ENCODE peak calls at places on chromosomes 3 and 15, in five cellular contexts. One of them, this sample, is unnamed.

GRCh38 chr15:48143856-48144255 is 23.1 kb downstream of the SLC24A5 start:
- DNase-seq in spleen: no peak
- DNase-seq in RWPE2: no peak
- DNase-seq in transverse colon: no peak
- DNase-seq in breast epithelium: no peak
- DNase-seq in this sample: no peak

GRCh38 chr3:48236531-48236930 is 4.4 kb upstream of the ZNF589 start:
- DNase-seq in breast epithelium: no peak
- DNase-seq in transverse colon: no peak
- DNase-seq in spleen: peak; percentile 16
- DNase-seq in RWPE2: no peak
- DNase-seq in this sample: no peak

GRCh38 chr3:10581716-10582115 is 76.3 kb upstream of the ATP2B2 start:
- DNase-seq in transverse colon: no peak
- DNase-seq in spleen: no peak
- DNase-seq in RWPE2: no peak
- DNase-seq in breast epithelium: no peak
- DNase-seq in this sample: no peak

GRCh38 chr3:30286007-30286669 is 320.3 kb upstream of the TGFBR2 start:
- DNase-seq in transverse colon: peak; percentile 51
- DNase-seq in RWPE2: peak; percentile 78
- DNase-seq in breast epithelium: peak; percentile 28
- DNase-seq in spleen: no peak
- DNase-seq in this sample: peak; percentile 41

GRCh38 chr3:127448671-127449070 is 141.9 kb downstream of the TPRA1 start:
- DNase-seq in breast epithelium: no peak
- DNase-seq in transverse colon: no peak
- DNase-seq in spleen: peak; percentile 18
- DNase-seq in RWPE2: peak; percentile 9
- DNase-seq in this sample: no peak

GRCh38 chr3:119652306-119653033 is 7.9 kb downstream of the POPDC2 start:
- DNase-seq in transverse colon: no peak
- DNase-seq in spleen: no peak
- DNase-seq in breast epithelium: no peak
- DNase-seq in RWPE2: no peak
- DNase-seq in this sample: no peak

GRCh38 chr3:14448063-14448462 is 45.7 kb downstream of the SLC6A6 start:
- DNase-seq in RWPE2: no peak
- DNase-seq in transverse colon: no peak
- DNase-seq in spleen: no peak
- DNase-seq in breast epithelium: no peak
- DNase-seq in this sample: no peak

GRCh38 chr3:123123716-123124616 is 57.1 kb downstream of the PDIA5 start:
- DNase-seq in breast epithelium: no peak
- DNase-seq in RWPE2: no peak
- DNase-seq in transverse colon: no peak
- DNase-seq in spleen: peak; percentile 62
- DNase-seq in this sample: no peak

GRCh38 chr15:87154771-87155170 is 1075.1 kb downstream of the AGBL1 start:
- DNase-seq in RWPE2: no peak
- DNase-seq in breast epithelium: no peak
- DNase-seq in transverse colon: no peak
- DNase-seq in spleen: no peak
- DNase-seq in this sample: no peak

GRCh38 chr3:40908612-40909011 is 290.7 kb upstream of the CTNNB1 start:
- DNase-seq in transverse colon: no peak
- DNase-seq in RWPE2: no peak
- DNase-seq in breast epithelium: no peak
- DNase-seq in spleen: no peak
- DNase-seq in this sample: no peak

GRCh38 chr3:71585126-71585525 is 1.6 kb upstream of the FOXP1 start:
- DNase-seq in transverse colon: no peak
- DNase-seq in RWPE2: no peak
- DNase-seq in spleen: no peak
- DNase-seq in breast epithelium: no peak
- DNase-seq in this sample: no peak

GRCh38 chr15:61401903-61402698 is 173.0 kb upstream of the RORA start:
- DNase-seq in spleen: no peak
- DNase-seq in breast epithelium: no peak
- DNase-seq in RWPE2: no peak
- DNase-seq in transverse colon: no peak
- DNase-seq in this sample: no peak

GRCh38 chr15:71701808-71702207 is 108.5 kb upstream of the NR2E3 start:
- DNase-seq in transverse colon: no peak
- DNase-seq in spleen: no peak
- DNase-seq in RWPE2: no peak
- DNase-seq in breast epithelium: peak; percentile 5
- DNase-seq in this sample: no peak

GRCh38 chr15:71697999-71698398 is 112.4 kb upstream of the NR2E3 start:
- DNase-seq in RWPE2: no peak
- DNase-seq in transverse colon: no peak
- DNase-seq in breast epithelium: no peak
- DNase-seq in spleen: no peak
- DNase-seq in this sample: no peak

GRCh38 chr15:71699977-71700376 is 110.4 kb upstream of the NR2E3 start:
- DNase-seq in transverse colon: no peak
- DNase-seq in RWPE2: no peak
- DNase-seq in breast epithelium: no peak
- DNase-seq in spleen: no peak
- DNase-seq in this sample: no peak

GRCh38 chr15:71698752-71699151 is 111.6 kb upstream of the NR2E3 start:
- DNase-seq in transverse colon: no peak
- DNase-seq in breast epithelium: no peak
- DNase-seq in spleen: no peak
- DNase-seq in RWPE2: no peak
- DNase-seq in this sample: no peak

GRCh38 chr15:71697236-71697635 is 113.1 kb upstream of the NR2E3 start:
- DNase-seq in transverse colon: no peak
- DNase-seq in spleen: no peak
- DNase-seq in breast epithelium: peak; percentile 11
- DNase-seq in RWPE2: no peak
- DNase-seq in this sample: no peak
- H3K27ac ChIP-seq in transverse colon: no peak overlapping the region
- H3K27ac ChIP-seq in spleen: no peak overlapping the region
- H3K27ac ChIP-seq in breast epithelium: no peak overlapping the region
- H3K27ac ChIP-seq in RWPE2: no peak overlapping the region
- H3K27ac ChIP-seq in this sample: no peak overlapping the region

DNA sequence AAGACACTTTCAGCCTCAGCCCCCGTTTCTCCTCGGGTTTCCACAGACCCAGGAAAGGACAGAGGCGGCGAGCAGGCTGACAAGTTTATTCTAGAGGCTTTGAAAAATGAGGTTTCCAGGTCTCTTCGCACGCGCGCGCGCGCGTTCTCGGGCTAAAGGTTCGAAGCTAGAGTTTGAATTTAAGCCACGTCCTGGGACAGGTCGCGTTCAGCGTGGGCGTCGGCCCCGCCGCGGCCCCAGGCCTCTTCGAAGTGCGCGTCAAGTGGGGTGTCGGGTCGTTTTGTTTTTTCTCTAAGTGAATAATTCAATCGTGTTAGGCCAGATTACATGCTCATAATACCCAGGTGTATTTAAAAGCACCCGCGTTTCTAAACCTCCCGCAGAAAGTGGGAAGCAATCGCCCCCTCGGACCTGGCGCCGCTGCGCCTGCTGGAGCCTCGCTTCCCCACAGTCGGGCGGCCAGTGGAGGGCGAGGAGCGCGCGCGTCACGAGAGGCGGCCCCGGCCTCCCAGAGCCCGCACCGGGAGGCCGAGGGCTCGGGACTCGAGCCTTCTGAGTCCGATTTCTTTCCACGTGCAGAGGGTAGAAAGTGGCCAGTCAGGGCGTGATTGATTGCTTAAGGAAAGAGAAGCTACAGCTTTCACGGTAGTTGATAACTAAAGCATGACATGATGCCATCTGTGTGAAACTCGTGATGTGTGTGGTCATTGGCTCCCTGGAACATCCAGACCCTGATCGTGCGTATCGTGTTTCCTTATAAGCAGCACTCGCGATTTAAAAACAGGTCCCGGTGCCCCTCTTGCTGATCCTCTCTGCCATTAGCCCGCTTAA is 15.8 kb upstream of the SOX2 start:
- DNase-seq in RWPE2: no peak
- DNase-seq in transverse colon: no peak
- DNase-seq in breast epithelium: no peak
- DNase-seq in spleen: no peak
- DNase-seq in this sample: peak; percentile 51
- H3K4me1 ChIP-seq in RWPE2: peaks cover 4% of the 10 kb centered on the region
- H3K4me1 ChIP-seq in transverse colon: peaks cover 12% of the 10 kb centered on the region
- H3K4me1 ChIP-seq in breast epithelium: no peaks in the 10 kb centered on the region
- H3K4me1 ChIP-seq in spleen: peaks cover 3% of the 10 kb centered on the region
- H3K4me1 ChIP-seq in this sample: peaks cover 26% of the 10 kb centered on the region

DNA sequence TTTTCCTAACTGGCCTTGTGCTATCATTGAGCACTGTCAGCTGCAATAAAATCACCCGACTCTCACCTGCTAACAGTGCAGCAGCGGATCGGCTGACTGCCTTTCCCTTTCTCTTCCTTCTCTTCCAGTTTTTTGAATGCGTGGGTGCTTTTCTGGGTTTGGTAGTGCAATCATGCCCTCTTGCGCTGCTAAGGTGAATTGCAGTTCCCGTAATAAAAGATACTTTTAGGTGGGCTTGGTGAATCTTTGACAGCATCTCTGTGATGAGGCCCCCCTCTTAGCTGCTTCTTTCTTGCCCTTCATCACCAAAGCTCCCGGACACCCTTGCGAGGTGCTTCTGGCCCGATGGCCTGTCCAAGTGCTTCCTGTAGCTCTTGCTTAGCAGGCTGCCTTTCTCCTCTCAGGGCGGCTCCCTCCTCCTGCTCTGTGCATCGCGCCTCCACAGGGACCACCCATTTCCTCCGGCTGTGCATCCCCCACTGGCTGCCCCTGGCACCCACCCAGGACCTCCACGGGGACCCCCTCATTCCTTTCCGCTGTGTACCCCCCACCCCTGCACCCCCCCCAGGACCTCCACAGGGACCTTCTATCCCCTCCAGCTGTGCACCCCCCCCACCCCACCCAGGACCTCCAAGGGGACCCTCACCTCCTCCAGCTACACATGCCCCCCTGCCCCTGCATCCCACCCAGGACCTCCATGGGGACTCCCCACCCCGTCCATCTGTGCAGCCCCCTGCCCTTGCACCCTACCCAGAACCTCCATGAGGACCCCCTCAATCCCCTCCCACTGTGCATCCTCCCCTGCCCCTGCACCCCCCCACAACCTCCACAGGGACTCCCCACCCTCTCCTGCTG is 50.8 kb upstream of the RPL32 start:
- DNase-seq in transverse colon: peak; percentile 35
- DNase-seq in breast epithelium: peak; percentile 30
- DNase-seq in RWPE2: no peak
- DNase-seq in spleen: peak; percentile 68
- DNase-seq in this sample: peak; percentile 53
- H3K9me3 ChIP-seq in transverse colon: no peaks in the 10 kb centered on the region
- H3K9me3 ChIP-seq in breast epithelium: no peaks in the 10 kb centered on the region
- H3K9me3 ChIP-seq in RWPE2: no peaks in the 10 kb centered on the region
- H3K9me3 ChIP-seq in spleen: no peaks in the 10 kb centered on the region
- H3K9me3 ChIP-seq in this sample: no peaks in the 10 kb centered on the region

GRCh38 chr3:46958469-46959168 is 17.9 kb downstream of the CCDC12 start:
- DNase-seq in transverse colon: no peak
- DNase-seq in RWPE2: no peak
- DNase-seq in spleen: peak; percentile 20
- DNase-seq in breast epithelium: no peak
- DNase-seq in this sample: no peak

GRCh38 chr3:46962427-46962826 is 14.1 kb downstream of the CCDC12 start:
- DNase-seq in RWPE2: no peak
- DNase-seq in transverse colon: no peak
- DNase-seq in spleen: no peak
- DNase-seq in breast epithelium: no peak
- DNase-seq in this sample: no peak

GRCh38 chr3:46960801-46961200 is 15.7 kb downstream of the CCDC12 start:
- DNase-seq in transverse colon: no peak
- DNase-seq in breast epithelium: no peak
- DNase-seq in spleen: peak; percentile 36
- DNase-seq in RWPE2: no peak
- DNase-seq in this sample: no peak

GRCh38 chr3:46960081-46960701 is 16.4 kb downstream of the CCDC12 start:
- DNase-seq in transverse colon: no peak
- DNase-seq in breast epithelium: peak; percentile 56
- DNase-seq in spleen: peak; percentile 69
- DNase-seq in RWPE2: no peak
- DNase-seq in this sample: no peak

DNA sequence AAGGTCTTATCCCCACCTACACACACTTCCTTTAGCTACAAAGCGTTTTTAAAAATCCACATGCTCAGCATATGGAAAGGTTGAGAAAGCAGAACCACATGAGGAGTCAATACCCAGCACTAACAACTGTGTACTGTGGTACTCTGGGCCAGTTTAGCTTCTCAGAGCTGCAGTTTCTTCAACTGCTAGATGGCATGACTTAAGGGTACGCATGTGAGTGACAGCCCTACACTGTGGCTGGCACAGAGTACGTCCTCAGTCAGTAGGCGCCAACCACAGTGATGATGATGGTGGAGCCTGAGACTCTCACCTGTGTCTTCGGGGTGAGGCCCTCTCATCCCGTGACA is 17.4 kb downstream of the CCDC12 start:
- DNase-seq in spleen: no peak
- DNase-seq in RWPE2: no peak
- DNase-seq in breast epithelium: no peak
- DNase-seq in transverse colon: no peak
- DNase-seq in this sample: no peak
- H3K27ac ChIP-seq in spleen: peak overlapping the region; percentile 64
- H3K27ac ChIP-seq in RWPE2: peak overlapping the region; percentile 53
- H3K27ac ChIP-seq in breast epithelium: peak overlapping the region; percentile 80
- H3K27ac ChIP-seq in transverse colon: peak overlapping the region; percentile 61
- H3K27ac ChIP-seq in this sample: peak overlapping the region; percentile 56

DNA sequence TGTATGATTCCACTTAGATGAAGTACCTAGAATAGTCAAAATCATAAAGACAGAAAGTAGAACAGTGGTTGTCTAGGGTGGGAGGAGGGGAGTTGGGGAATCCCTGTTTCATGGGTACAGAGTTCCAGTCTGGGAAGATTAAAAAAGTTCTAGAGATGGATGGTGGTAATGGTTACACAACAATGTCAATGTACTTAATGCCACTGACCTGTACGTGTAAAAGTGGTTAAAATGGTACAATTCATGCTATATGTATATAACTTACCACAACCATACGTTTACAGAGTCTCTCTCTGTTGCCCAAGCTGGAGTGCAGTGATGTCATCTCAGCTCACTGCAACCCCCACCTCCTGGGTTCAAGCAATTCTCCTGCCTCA is 6.5 kb downstream of the SFMBT1 start:
- DNase-seq in transverse colon: no peak
- DNase-seq in breast epithelium: no peak
- DNase-seq in spleen: no peak
- DNase-seq in RWPE2: no peak
- DNase-seq in this sample: no peak
- H3K4me1 ChIP-seq in transverse colon: peaks cover 17% of the 10 kb centered on the region
- H3K4me1 ChIP-seq in breast epithelium: no peaks in the 10 kb centered on the region
- H3K4me1 ChIP-seq in spleen: peaks cover 3% of the 10 kb centered on the region
- H3K4me1 ChIP-seq in RWPE2: peaks cover 19% of the 10 kb centered on the region
- H3K4me1 ChIP-seq in this sample: peaks cover 15% of the 10 kb centered on the region

DNA sequence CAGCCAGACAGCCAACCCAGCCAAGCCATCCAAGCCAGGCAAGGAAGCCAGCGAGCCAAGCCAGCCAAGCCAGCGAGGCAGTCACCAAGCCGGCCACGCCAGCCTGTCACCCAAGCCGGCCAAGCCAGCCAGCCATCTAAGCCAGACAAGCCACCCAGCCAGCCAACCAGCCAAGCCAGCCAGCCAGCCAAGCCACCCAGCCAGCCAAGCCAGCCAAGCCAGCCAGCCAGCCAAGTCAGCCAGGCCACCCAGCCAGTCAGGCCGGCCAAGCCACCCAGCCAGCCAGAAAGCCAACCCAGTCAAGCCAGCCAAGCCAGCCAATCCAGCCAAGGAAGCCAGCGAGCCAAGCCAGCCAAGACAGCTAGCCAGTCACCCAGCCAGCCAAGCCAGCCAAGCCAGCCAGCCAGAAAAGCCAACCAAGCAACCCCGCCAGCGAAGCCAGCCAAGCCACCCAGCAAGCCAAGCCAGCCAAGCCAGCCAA is 201.2 kb downstream of the GOLGA6L6 start:
- DNase-seq in breast epithelium: peak; percentile 51
- DNase-seq in transverse colon: no peak
- DNase-seq in spleen: peak; percentile 88
- DNase-seq in RWPE2: peak; percentile 99
- DNase-seq in this sample: peak; percentile 91
- H3K9me3 ChIP-seq in breast epithelium: peaks cover 57% of the 10 kb centered on the region
- H3K9me3 ChIP-seq in transverse colon: peaks cover 10% of the 10 kb centered on the region
- H3K9me3 ChIP-seq in spleen: peaks cover 26% of the 10 kb centered on the region
- H3K9me3 ChIP-seq in RWPE2: peaks cover 15% of the 10 kb centered on the region
- H3K9me3 ChIP-seq in this sample: peaks cover 10% of the 10 kb centered on the region